ENCODE peak calls at places on chromosomes 1 and 21, in six cellular contexts. One of them, this sample, is unnamed.

GRCh38 chr1:221439734-221440436 is 302.0 kb downstream of the DUSP10 start:
- DNase-seq in brain microvascular endothelial cell: peak
- DNase-seq in heart right ventricle: no peak
- DNase-seq in tibial artery: no peak
- DNase-seq in astrocyte of the cerebellum: peak
- DNase-seq in cardiac muscle cell: peak
- DNase-seq in this sample: peak

GRCh38 chr1:228400692-228401454 is 5.8 kb downstream of the TRIM11 start:
- DNase-seq in brain microvascular endothelial cell: no peak
- DNase-seq in heart right ventricle: no peak
- DNase-seq in astrocyte of the cerebellum: no peak
- DNase-seq in cardiac muscle cell: no peak
- DNase-seq in tibial artery: peak
- DNase-seq in this sample: no peak

GRCh38 chr21:42555756-42556438 is 42.2 kb downstream of the SLC37A1 start:
- DNase-seq in brain microvascular endothelial cell: no peak
- DNase-seq in heart right ventricle: no peak
- DNase-seq in cardiac muscle cell: no peak
- DNase-seq in astrocyte of the cerebellum: no peak
- DNase-seq in tibial artery: peak
- DNase-seq in this sample: no peak

GRCh38 chr21:33687634-33688033 is 45.3 kb downstream of the ITSN1 start:
- DNase-seq in tibial artery: no peak
- DNase-seq in astrocyte of the cerebellum: no peak
- DNase-seq in cardiac muscle cell: no peak
- DNase-seq in heart right ventricle: no peak
- DNase-seq in brain microvascular endothelial cell: no peak
- DNase-seq in this sample: no peak

GRCh38 chr1:226798427-226799411 is 59.6 kb upstream of the ITPKB start:
- DNase-seq in tibial artery: no peak
- DNase-seq in heart right ventricle: no peak
- DNase-seq in cardiac muscle cell: no peak
- DNase-seq in astrocyte of the cerebellum: no peak
- DNase-seq in brain microvascular endothelial cell: no peak
- DNase-seq in this sample: no peak

GRCh38 chr1:19750101-19750881 is 49.4 kb downstream of the TMCO4 start:
- DNase-seq in cardiac muscle cell: no peak
- DNase-seq in brain microvascular endothelial cell: no peak
- DNase-seq in heart right ventricle: no peak
- DNase-seq in tibial artery: no peak
- DNase-seq in astrocyte of the cerebellum: no peak
- DNase-seq in this sample: no peak

GRCh38 chr1:24894002-24894401 is 36.1 kb downstream of the RUNX3 start:
- DNase-seq in brain microvascular endothelial cell: no peak
- DNase-seq in tibial artery: peak
- DNase-seq in astrocyte of the cerebellum: no peak
- DNase-seq in heart right ventricle: no peak
- DNase-seq in cardiac muscle cell: no peak
- DNase-seq in this sample: no peak

GRCh38 chr1:109792056-109792831 is 28.5 kb upstream of the EPS8L3 start:
- DNase-seq in tibial artery: peak
- DNase-seq in astrocyte of the cerebellum: peak
- DNase-seq in heart right ventricle: peak
- DNase-seq in brain microvascular endothelial cell: peak
- DNase-seq in cardiac muscle cell: peak
- DNase-seq in this sample: peak

GRCh38 chr1:157025321-157025720 is 20.2 kb downstream of the ARHGEF11 start:
- DNase-seq in cardiac muscle cell: no peak
- DNase-seq in astrocyte of the cerebellum: no peak
- DNase-seq in heart right ventricle: no peak
- DNase-seq in tibial artery: no peak
- DNase-seq in brain microvascular endothelial cell: no peak
- DNase-seq in this sample: no peak

GRCh38 chr21:45305831-45306230 is 18.1 kb upstream of the POFUT2 start:
- DNase-seq in astrocyte of the cerebellum: no peak
- DNase-seq in cardiac muscle cell: peak
- DNase-seq in heart right ventricle: no peak
- DNase-seq in tibial artery: peak
- DNase-seq in brain microvascular endothelial cell: peak
- DNase-seq in this sample: no peak

GRCh38 chr1:243254233-243254926 is 701 bp downstream of the CEP170 start:
- DNase-seq in astrocyte of the cerebellum: no peak
- DNase-seq in heart right ventricle: peak
- DNase-seq in brain microvascular endothelial cell: peak
- DNase-seq in cardiac muscle cell: peak
- DNase-seq in tibial artery: peak
- DNase-seq in this sample: no peak

GRCh38 chr1:212762839-212763238 is 28.7 kb downstream of the NSL1 start:
- DNase-seq in tibial artery: no peak
- DNase-seq in cardiac muscle cell: no peak
- DNase-seq in brain microvascular endothelial cell: no peak
- DNase-seq in heart right ventricle: no peak
- DNase-seq in astrocyte of the cerebellum: no peak
- DNase-seq in this sample: no peak

GRCh38 chr1:183734600-183735036 is 70.3 kb upstream of the RGL1 start:
- DNase-seq in cardiac muscle cell: peak
- DNase-seq in tibial artery: no peak
- DNase-seq in heart right ventricle: no peak
- DNase-seq in brain microvascular endothelial cell: no peak
- DNase-seq in astrocyte of the cerebellum: no peak
- DNase-seq in this sample: peak

GRCh38 chr1:154975409-154976205 is 1.1 kb downstream of the CKS1B start:
- DNase-seq in heart right ventricle: peak
- DNase-seq in cardiac muscle cell: peak
- DNase-seq in astrocyte of the cerebellum: no peak
- DNase-seq in tibial artery: peak
- DNase-seq in brain microvascular endothelial cell: peak
- DNase-seq in this sample: no peak

GRCh38 chr1:234607091-234608025 is 2.6 kb downstream of the IRF2BP2 start:
- DNase-seq in cardiac muscle cell: peak
- DNase-seq in tibial artery: no peak
- DNase-seq in astrocyte of the cerebellum: no peak
- DNase-seq in heart right ventricle: peak
- DNase-seq in brain microvascular endothelial cell: no peak
- DNase-seq in this sample: no peak

GRCh38 chr1:84582802-84583587 is 8.8 kb upstream of the CTBS start:
- DNase-seq in astrocyte of the cerebellum: no peak
- DNase-seq in tibial artery: no peak
- DNase-seq in heart right ventricle: no peak
- DNase-seq in cardiac muscle cell: peak
- DNase-seq in brain microvascular endothelial cell: no peak
- DNase-seq in this sample: no peak

GRCh38 chr1:150507912-150508864 is at the start of gene ECM1:
- DNase-seq in heart right ventricle: peak
- DNase-seq in tibial artery: peak
- DNase-seq in brain microvascular endothelial cell: peak
- DNase-seq in cardiac muscle cell: peak
- DNase-seq in astrocyte of the cerebellum: no peak
- DNase-seq in this sample: no peak
- H3K4me3 ChIP-seq in heart right ventricle: no peak
- H3K4me3 ChIP-seq in tibial artery: peak
- H3K4me3 ChIP-seq in brain microvascular endothelial cell: peak
- H3K4me3 ChIP-seq in cardiac muscle cell: no peak
- H3K4me3 ChIP-seq in astrocyte of the cerebellum: peak
- H3K4me3 ChIP-seq in this sample: peak

DNA sequence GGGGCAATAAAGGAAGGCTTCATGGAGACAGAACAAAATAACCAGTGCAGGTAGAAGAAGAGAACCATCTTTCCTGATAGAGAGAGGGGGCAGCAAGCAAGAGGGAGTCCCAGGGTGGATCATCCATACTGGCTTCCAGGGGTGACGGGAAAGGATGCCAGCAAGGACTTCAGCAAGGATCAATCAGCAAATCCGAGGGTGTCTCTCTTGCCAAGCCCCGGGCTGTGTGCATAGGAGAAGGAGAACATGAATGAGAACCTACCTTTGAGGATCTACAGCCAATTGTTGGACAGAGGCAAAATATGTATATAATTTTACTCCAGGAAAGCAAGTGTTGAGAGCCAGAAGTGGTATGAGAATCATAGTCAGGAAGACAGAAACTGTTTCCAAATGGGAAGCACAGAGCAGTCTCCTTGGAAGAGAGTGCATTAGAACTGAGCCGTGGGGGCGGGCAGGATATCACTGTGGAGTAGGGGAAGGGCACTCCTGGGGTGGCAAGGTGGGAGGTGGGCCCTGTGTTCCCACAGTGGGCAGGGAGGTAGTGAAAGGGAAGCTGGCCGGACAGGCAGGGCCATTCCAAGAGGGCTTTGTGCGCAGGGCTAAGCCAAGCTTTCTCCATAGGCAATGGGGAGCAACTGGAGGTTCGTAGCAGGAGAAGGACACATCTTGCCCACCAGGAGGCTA is 1.1 kb upstream of the S100A9 start:
- DNase-seq in tibial artery: no peak
- DNase-seq in brain microvascular endothelial cell: no peak
- DNase-seq in heart right ventricle: no peak
- DNase-seq in cardiac muscle cell: no peak
- DNase-seq in astrocyte of the cerebellum: no peak
- DNase-seq in this sample: no peak
- TF ChIP-seq CTCF in tibial artery: no peak
- TF ChIP-seq CTCF in brain microvascular endothelial cell: no peak
- TF ChIP-seq CTCF in heart right ventricle: no peak
- TF ChIP-seq CTCF in cardiac muscle cell: no peak
- TF ChIP-seq CTCF in astrocyte of the cerebellum: no peak
- TF ChIP-seq CTCF in this sample: no peak

GRCh38 chr1:247448107-247448778 is 9.7 kb downstream of the OR2B11 start:
- DNase-seq in tibial artery: peak
- DNase-seq in heart right ventricle: peak
- DNase-seq in cardiac muscle cell: peak
- DNase-seq in brain microvascular endothelial cell: peak
- DNase-seq in astrocyte of the cerebellum: peak
- DNase-seq in this sample: no peak
- H3K4me3 ChIP-seq in tibial artery: peak
- H3K4me3 ChIP-seq in heart right ventricle: peak
- H3K4me3 ChIP-seq in cardiac muscle cell: peak
- H3K4me3 ChIP-seq in brain microvascular endothelial cell: peak
- H3K4me3 ChIP-seq in astrocyte of the cerebellum: peak
- H3K4me3 ChIP-seq in this sample: peak

DNA sequence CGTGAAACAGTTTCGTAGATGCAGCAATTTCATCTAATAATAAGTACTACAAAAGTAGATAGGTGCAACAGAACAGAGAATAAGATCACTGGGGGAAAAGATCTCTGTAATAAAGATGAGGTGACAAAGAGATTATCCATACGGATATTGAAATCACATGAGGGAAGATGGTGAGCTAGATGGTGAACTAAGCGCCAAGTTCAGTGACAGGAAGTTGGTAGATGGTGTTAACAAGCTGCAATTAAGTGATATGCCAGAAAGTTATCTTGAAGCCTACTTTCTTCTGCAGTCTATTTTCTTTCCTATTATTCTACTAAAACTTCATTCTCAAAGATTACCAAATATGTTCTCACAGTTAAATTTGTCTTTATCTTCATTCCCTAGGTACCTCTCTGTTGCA is 7.1 kb downstream of the LRIF1 start:
- DNase-seq in brain microvascular endothelial cell: no peak
- DNase-seq in cardiac muscle cell: no peak
- DNase-seq in astrocyte of the cerebellum: no peak
- DNase-seq in tibial artery: no peak
- DNase-seq in heart right ventricle: no peak
- DNase-seq in this sample: no peak
- TF ChIP-seq CTCF in brain microvascular endothelial cell: no peak
- TF ChIP-seq CTCF in cardiac muscle cell: no peak
- TF ChIP-seq CTCF in astrocyte of the cerebellum: no peak
- TF ChIP-seq CTCF in tibial artery: no peak
- TF ChIP-seq CTCF in heart right ventricle: no peak
- TF ChIP-seq CTCF in this sample: no peak